ENCODE peak calls at places on chromosomes 4 and X, in ten cellular contexts. One of them, this sample, is unnamed.

GRCh38 chrX:134625315-134625718 is 33.0 kb downstream of the PLAC1 start:
- DNase-seq in thoracic aorta: no peak
- DNase-seq in neural progenitor cell: no peak
- DNase-seq in head of caudate nucleus: no peak
- DNase-seq in osteocyte: no peak
- DNase-seq in NCI-H1417: no peak
- DNase-seq in GM13976: no peak
- DNase-seq in aorta: no peak
- DNase-seq in activated CD4-positive, CD25-positive, alpha-beta regulatory T cell treated with anti-CD3 and anti-CD28 coated beads, Interleukin-2, amount 50 U/mL, for 16 hours: no peak
- DNase-seq in activated CD4-positive, alpha-beta memory T cell treated with anti-CD3 and anti-CD28 coated beads, Interleukin-2, amount 10 ng/mL, durations not matched to agents 7 days and 5 days: no peak
- DNase-seq in this sample: no peak

GRCh38 chr4:52982246-52982950 is 120.3 kb downstream of the RASL11B start:
- DNase-seq in thoracic aorta: no peak
- DNase-seq in neural progenitor cell: peak; percentile 47
- DNase-seq in head of caudate nucleus: no peak
- DNase-seq in osteocyte: no peak
- DNase-seq in NCI-H1417: peak; percentile 32
- DNase-seq in GM13976: no peak
- DNase-seq in aorta: no peak
- DNase-seq in activated CD4-positive, CD25-positive, alpha-beta regulatory T cell treated with anti-CD3 and anti-CD28 coated beads, Interleukin-2, amount 50 U/mL, for 16 hours: no peak
- DNase-seq in activated CD4-positive, alpha-beta memory T cell treated with anti-CD3 and anti-CD28 coated beads, Interleukin-2, amount 10 ng/mL, durations not matched to agents 7 days and 5 days: no peak
- DNase-seq in this sample: no peak

GRCh38 chr4:41024556-41025491 is 189.5 kb downstream of the APBB2 start:
- DNase-seq in thoracic aorta: no peak
- DNase-seq in neural progenitor cell: peak; percentile 4
- DNase-seq in head of caudate nucleus: no peak
- DNase-seq in osteocyte: no peak
- DNase-seq in NCI-H1417: no peak
- DNase-seq in GM13976: no peak
- DNase-seq in aorta: no peak
- DNase-seq in activated CD4-positive, CD25-positive, alpha-beta regulatory T cell treated with anti-CD3 and anti-CD28 coated beads, Interleukin-2, amount 50 U/mL, for 16 hours: no peak
- DNase-seq in activated CD4-positive, alpha-beta memory T cell treated with anti-CD3 and anti-CD28 coated beads, Interleukin-2, amount 10 ng/mL, durations not matched to agents 7 days and 5 days: no peak
- DNase-seq in this sample: no peak

GRCh38 chr4:83112239-83112638 is 2.3 kb downstream of the PLAC8 start:
- DNase-seq in thoracic aorta: no peak
- DNase-seq in neural progenitor cell: no peak
- DNase-seq in head of caudate nucleus: no peak
- DNase-seq in osteocyte: no peak
- DNase-seq in NCI-H1417: no peak
- DNase-seq in GM13976: peak; percentile 36
- DNase-seq in aorta: no peak
- DNase-seq in activated CD4-positive, CD25-positive, alpha-beta regulatory T cell treated with anti-CD3 and anti-CD28 coated beads, Interleukin-2, amount 50 U/mL, for 16 hours: no peak
- DNase-seq in activated CD4-positive, alpha-beta memory T cell treated with anti-CD3 and anti-CD28 coated beads, Interleukin-2, amount 10 ng/mL, durations not matched to agents 7 days and 5 days: no peak
- DNase-seq in this sample: no peak

GRCh38 chrX:53287493-53288138 is 6.2 kb upstream of the IQSEC2 start:
- DNase-seq in thoracic aorta: peak; percentile 7
- DNase-seq in neural progenitor cell: no peak
- DNase-seq in head of caudate nucleus: peak; percentile 61
- DNase-seq in osteocyte: no peak
- DNase-seq in NCI-H1417: peak; percentile 60
- DNase-seq in GM13976: no peak
- DNase-seq in aorta: peak; percentile 85
- DNase-seq in activated CD4-positive, CD25-positive, alpha-beta regulatory T cell treated with anti-CD3 and anti-CD28 coated beads, Interleukin-2, amount 50 U/mL, for 16 hours: no peak
- DNase-seq in activated CD4-positive, alpha-beta memory T cell treated with anti-CD3 and anti-CD28 coated beads, Interleukin-2, amount 10 ng/mL, durations not matched to agents 7 days and 5 days: peak; percentile 40
- DNase-seq in this sample: peak; percentile 51

GRCh38 chr4:100041646-100042045 is 91.6 kb upstream of the H2AZ1 start:
- DNase-seq in thoracic aorta: no peak
- DNase-seq in neural progenitor cell: no peak
- DNase-seq in head of caudate nucleus: no peak
- DNase-seq in osteocyte: no peak
- DNase-seq in NCI-H1417: no peak
- DNase-seq in GM13976: no peak
- DNase-seq in aorta: no peak
- DNase-seq in activated CD4-positive, CD25-positive, alpha-beta regulatory T cell treated with anti-CD3 and anti-CD28 coated beads, Interleukin-2, amount 50 U/mL, for 16 hours: no peak
- DNase-seq in activated CD4-positive, alpha-beta memory T cell treated with anti-CD3 and anti-CD28 coated beads, Interleukin-2, amount 10 ng/mL, durations not matched to agents 7 days and 5 days: no peak
- DNase-seq in this sample: no peak

GRCh38 chr4:95510145-95510544 is 38.6 kb downstream of the UNC5C start:
- DNase-seq in thoracic aorta: no peak
- DNase-seq in neural progenitor cell: peak; percentile 21
- DNase-seq in head of caudate nucleus: no peak
- DNase-seq in osteocyte: no peak
- DNase-seq in NCI-H1417: no peak
- DNase-seq in GM13976: no peak
- DNase-seq in aorta: no peak
- DNase-seq in activated CD4-positive, CD25-positive, alpha-beta regulatory T cell treated with anti-CD3 and anti-CD28 coated beads, Interleukin-2, amount 50 U/mL, for 16 hours: no peak
- DNase-seq in activated CD4-positive, alpha-beta memory T cell treated with anti-CD3 and anti-CD28 coated beads, Interleukin-2, amount 10 ng/mL, durations not matched to agents 7 days and 5 days: no peak
- DNase-seq in this sample: no peak

GRCh38 chrX:123331859-123332258 is 147.8 kb downstream of the GRIA3 start:
- DNase-seq in thoracic aorta: no peak
- DNase-seq in neural progenitor cell: no peak
- DNase-seq in head of caudate nucleus: no peak
- DNase-seq in osteocyte: no peak
- DNase-seq in NCI-H1417: no peak
- DNase-seq in GM13976: no peak
- DNase-seq in aorta: no peak
- DNase-seq in activated CD4-positive, CD25-positive, alpha-beta regulatory T cell treated with anti-CD3 and anti-CD28 coated beads, Interleukin-2, amount 50 U/mL, for 16 hours: no peak
- DNase-seq in activated CD4-positive, alpha-beta memory T cell treated with anti-CD3 and anti-CD28 coated beads, Interleukin-2, amount 10 ng/mL, durations not matched to agents 7 days and 5 days: no peak
- DNase-seq in this sample: no peak

GRCh38 chr4:36024901-36025610 is 219.3 kb downstream of the ARAP2 start:
- DNase-seq in thoracic aorta: no peak
- DNase-seq in neural progenitor cell: no peak
- DNase-seq in head of caudate nucleus: no peak
- DNase-seq in osteocyte: no peak
- DNase-seq in NCI-H1417: peak; percentile 39
- DNase-seq in GM13976: no peak
- DNase-seq in aorta: no peak
- DNase-seq in activated CD4-positive, CD25-positive, alpha-beta regulatory T cell treated with anti-CD3 and anti-CD28 coated beads, Interleukin-2, amount 50 U/mL, for 16 hours: no peak
- DNase-seq in activated CD4-positive, alpha-beta memory T cell treated with anti-CD3 and anti-CD28 coated beads, Interleukin-2, amount 10 ng/mL, durations not matched to agents 7 days and 5 days: no peak
- DNase-seq in this sample: no peak

GRCh38 chr4:143335979-143336827 is 473 bp upstream of the GAB1 start:
- DNase-seq in thoracic aorta: peak; percentile 77
- DNase-seq in neural progenitor cell: peak; percentile 95
- DNase-seq in head of caudate nucleus: peak; percentile 82
- DNase-seq in osteocyte: peak; percentile 95
- DNase-seq in NCI-H1417: peak; percentile 90
- DNase-seq in GM13976: peak; percentile 78
- DNase-seq in aorta: peak; percentile 96
- DNase-seq in activated CD4-positive, CD25-positive, alpha-beta regulatory T cell treated with anti-CD3 and anti-CD28 coated beads, Interleukin-2, amount 50 U/mL, for 16 hours: no peak
- DNase-seq in activated CD4-positive, alpha-beta memory T cell treated with anti-CD3 and anti-CD28 coated beads, Interleukin-2, amount 10 ng/mL, durations not matched to agents 7 days and 5 days: peak; percentile 24
- DNase-seq in this sample: peak; percentile 65

GRCh38 chr4:1367230-1367935 is 20.4 kb downstream of the UVSSA start:
- DNase-seq in thoracic aorta: no peak
- DNase-seq in neural progenitor cell: no peak
- DNase-seq in head of caudate nucleus: no peak
- DNase-seq in osteocyte: no peak
- DNase-seq in NCI-H1417: no peak
- DNase-seq in GM13976: no peak
- DNase-seq in aorta: peak; percentile 61
- DNase-seq in activated CD4-positive, CD25-positive, alpha-beta regulatory T cell treated with anti-CD3 and anti-CD28 coated beads, Interleukin-2, amount 50 U/mL, for 16 hours: no peak
- DNase-seq in activated CD4-positive, alpha-beta memory T cell treated with anti-CD3 and anti-CD28 coated beads, Interleukin-2, amount 10 ng/mL, durations not matched to agents 7 days and 5 days: no peak
- DNase-seq in this sample: no peak

GRCh38 chr4:119040261-119040660 is 95.4 kb upstream of the MYOZ2 start:
- DNase-seq in thoracic aorta: no peak
- DNase-seq in neural progenitor cell: no peak
- DNase-seq in head of caudate nucleus: no peak
- DNase-seq in osteocyte: no peak
- DNase-seq in NCI-H1417: no peak
- DNase-seq in GM13976: no peak
- DNase-seq in aorta: no peak
- DNase-seq in activated CD4-positive, CD25-positive, alpha-beta regulatory T cell treated with anti-CD3 and anti-CD28 coated beads, Interleukin-2, amount 50 U/mL, for 16 hours: no peak
- DNase-seq in activated CD4-positive, alpha-beta memory T cell treated with anti-CD3 and anti-CD28 coated beads, Interleukin-2, amount 10 ng/mL, durations not matched to agents 7 days and 5 days: no peak
- DNase-seq in this sample: no peak

GRCh38 chr4:184322328-184323025 is 104.8 kb upstream of the ENPP6 start:
- DNase-seq in thoracic aorta: no peak
- DNase-seq in neural progenitor cell: no peak
- DNase-seq in head of caudate nucleus: no peak
- DNase-seq in osteocyte: no peak
- DNase-seq in NCI-H1417: no peak
- DNase-seq in GM13976: no peak
- DNase-seq in aorta: no peak
- DNase-seq in activated CD4-positive, CD25-positive, alpha-beta regulatory T cell treated with anti-CD3 and anti-CD28 coated beads, Interleukin-2, amount 50 U/mL, for 16 hours: no peak
- DNase-seq in activated CD4-positive, alpha-beta memory T cell treated with anti-CD3 and anti-CD28 coated beads, Interleukin-2, amount 10 ng/mL, durations not matched to agents 7 days and 5 days: no peak
- DNase-seq in this sample: no peak

GRCh38 chr4:89868999-89869589 is 25.6 kb upstream of the MMRN1 start:
- DNase-seq in thoracic aorta: no peak
- DNase-seq in neural progenitor cell: no peak
- DNase-seq in head of caudate nucleus: no peak
- DNase-seq in osteocyte: no peak
- DNase-seq in NCI-H1417: no peak
- DNase-seq in GM13976: no peak
- DNase-seq in aorta: no peak
- DNase-seq in activated CD4-positive, CD25-positive, alpha-beta regulatory T cell treated with anti-CD3 and anti-CD28 coated beads, Interleukin-2, amount 50 U/mL, for 16 hours: no peak
- DNase-seq in activated CD4-positive, alpha-beta memory T cell treated with anti-CD3 and anti-CD28 coated beads, Interleukin-2, amount 10 ng/mL, durations not matched to agents 7 days and 5 days: no peak
- DNase-seq in this sample: no peak

GRCh38 chrX:107450823-107451509 is 1.5 kb downstream of the FRMPD3 start:
- DNase-seq in thoracic aorta: no peak
- DNase-seq in neural progenitor cell: peak; percentile 82
- DNase-seq in head of caudate nucleus: no peak
- DNase-seq in osteocyte: no peak
- DNase-seq in NCI-H1417: peak; percentile 51
- DNase-seq in GM13976: peak; percentile 22
- DNase-seq in aorta: no peak
- DNase-seq in activated CD4-positive, CD25-positive, alpha-beta regulatory T cell treated with anti-CD3 and anti-CD28 coated beads, Interleukin-2, amount 50 U/mL, for 16 hours: no peak
- DNase-seq in activated CD4-positive, alpha-beta memory T cell treated with anti-CD3 and anti-CD28 coated beads, Interleukin-2, amount 10 ng/mL, durations not matched to agents 7 days and 5 days: no peak
- DNase-seq in this sample: no peak

GRCh38 chrX:151174581-151175282 is 1.7 kb upstream of the GPR50 start:
- DNase-seq in thoracic aorta: no peak
- DNase-seq in neural progenitor cell: peak; percentile 68
- DNase-seq in head of caudate nucleus: no peak
- DNase-seq in osteocyte: no peak
- DNase-seq in NCI-H1417: no peak
- DNase-seq in GM13976: no peak
- DNase-seq in aorta: peak; percentile 67
- DNase-seq in activated CD4-positive, CD25-positive, alpha-beta regulatory T cell treated with anti-CD3 and anti-CD28 coated beads, Interleukin-2, amount 50 U/mL, for 16 hours: no peak
- DNase-seq in activated CD4-positive, alpha-beta memory T cell treated with anti-CD3 and anti-CD28 coated beads, Interleukin-2, amount 10 ng/mL, durations not matched to agents 7 days and 5 days: no peak
- DNase-seq in this sample: no peak

GRCh38 chr4:88623097-88623496 is 30.8 kb downstream of the HERC3 start:
- DNase-seq in thoracic aorta: no peak
- DNase-seq in neural progenitor cell: no peak
- DNase-seq in head of caudate nucleus: no peak
- DNase-seq in osteocyte: no peak
- DNase-seq in NCI-H1417: no peak
- DNase-seq in GM13976: no peak
- DNase-seq in aorta: no peak
- DNase-seq in activated CD4-positive, CD25-positive, alpha-beta regulatory T cell treated with anti-CD3 and anti-CD28 coated beads, Interleukin-2, amount 50 U/mL, for 16 hours: no peak
- DNase-seq in activated CD4-positive, alpha-beta memory T cell treated with anti-CD3 and anti-CD28 coated beads, Interleukin-2, amount 10 ng/mL, durations not matched to agents 7 days and 5 days: no peak
- DNase-seq in this sample: peak; percentile 95

GRCh38 chr4:2962099-2962455 is 1.1 kb downstream of the NOP14 start:
- DNase-seq in thoracic aorta: no peak
- DNase-seq in neural progenitor cell: peak; percentile 36
- DNase-seq in head of caudate nucleus: no peak
- DNase-seq in osteocyte: no peak
- DNase-seq in NCI-H1417: no peak
- DNase-seq in GM13976: no peak
- DNase-seq in aorta: no peak
- DNase-seq in activated CD4-positive, CD25-positive, alpha-beta regulatory T cell treated with anti-CD3 and anti-CD28 coated beads, Interleukin-2, amount 50 U/mL, for 16 hours: peak; percentile 40
- DNase-seq in activated CD4-positive, alpha-beta memory T cell treated with anti-CD3 and anti-CD28 coated beads, Interleukin-2, amount 10 ng/mL, durations not matched to agents 7 days and 5 days: peak; percentile 60
- DNase-seq in this sample: no peak

GRCh38 chrX:72128183-72128834 is 3.4 kb downstream of the RTL5 start:
- DNase-seq in thoracic aorta: no peak
- DNase-seq in neural progenitor cell: no peak
- DNase-seq in head of caudate nucleus: no peak
- DNase-seq in osteocyte: no peak
- DNase-seq in NCI-H1417: no peak
- DNase-seq in GM13976: no peak
- DNase-seq in aorta: no peak
- DNase-seq in activated CD4-positive, CD25-positive, alpha-beta regulatory T cell treated with anti-CD3 and anti-CD28 coated beads, Interleukin-2, amount 50 U/mL, for 16 hours: no peak
- DNase-seq in activated CD4-positive, alpha-beta memory T cell treated with anti-CD3 and anti-CD28 coated beads, Interleukin-2, amount 10 ng/mL, durations not matched to agents 7 days and 5 days: no peak
- DNase-seq in this sample: no peak

GRCh38 chr4:98745372-98745771 is 87.0 kb upstream of the TSPAN5 start:
- DNase-seq in thoracic aorta: no peak
- DNase-seq in neural progenitor cell: no peak
- DNase-seq in head of caudate nucleus: no peak
- DNase-seq in osteocyte: no peak
- DNase-seq in NCI-H1417: no peak
- DNase-seq in GM13976: no peak
- DNase-seq in aorta: no peak
- DNase-seq in activated CD4-positive, CD25-positive, alpha-beta regulatory T cell treated with anti-CD3 and anti-CD28 coated beads, Interleukin-2, amount 50 U/mL, for 16 hours: no peak
- DNase-seq in activated CD4-positive, alpha-beta memory T cell treated with anti-CD3 and anti-CD28 coated beads, Interleukin-2, amount 10 ng/mL, durations not matched to agents 7 days and 5 days: no peak
- DNase-seq in this sample: no peak

GRCh38 chrX:140524556-140524955 is 19.7 kb upstream of the SOX3 start:
- DNase-seq in thoracic aorta: no peak
- DNase-seq in neural progenitor cell: no peak
- DNase-seq in head of caudate nucleus: no peak
- DNase-seq in osteocyte: no peak
- DNase-seq in NCI-H1417: no peak
- DNase-seq in GM13976: no peak
- DNase-seq in aorta: no peak
- DNase-seq in activated CD4-positive, CD25-positive, alpha-beta regulatory T cell treated with anti-CD3 and anti-CD28 coated beads, Interleukin-2, amount 50 U/mL, for 16 hours: no peak
- DNase-seq in activated CD4-positive, alpha-beta memory T cell treated with anti-CD3 and anti-CD28 coated beads, Interleukin-2, amount 10 ng/mL, durations not matched to agents 7 days and 5 days: no peak
- DNase-seq in this sample: no peak

GRCh38 chr4:175412744-175413143 is 399.3 kb downstream of the GPM6A start:
- DNase-seq in thoracic aorta: no peak
- DNase-seq in neural progenitor cell: no peak
- DNase-seq in head of caudate nucleus: no peak
- DNase-seq in osteocyte: no peak
- DNase-seq in NCI-H1417: no peak
- DNase-seq in GM13976: no peak
- DNase-seq in aorta: no peak
- DNase-seq in activated CD4-positive, CD25-positive, alpha-beta regulatory T cell treated with anti-CD3 and anti-CD28 coated beads, Interleukin-2, amount 50 U/mL, for 16 hours: no peak
- DNase-seq in activated CD4-positive, alpha-beta memory T cell treated with anti-CD3 and anti-CD28 coated beads, Interleukin-2, amount 10 ng/mL, durations not matched to agents 7 days and 5 days: no peak
- DNase-seq in this sample: peak; percentile 81

GRCh38 chrX:1883772-1884171 is 268.9 kb downstream of the ASMT start:
- DNase-seq in thoracic aorta: no peak
- DNase-seq in neural progenitor cell: no peak
- DNase-seq in head of caudate nucleus: no peak
- DNase-seq in osteocyte: no peak
- DNase-seq in NCI-H1417: no peak
- DNase-seq in GM13976: no peak
- DNase-seq in aorta: no peak
- DNase-seq in activated CD4-positive, CD25-positive, alpha-beta regulatory T cell treated with anti-CD3 and anti-CD28 coated beads, Interleukin-2, amount 50 U/mL, for 16 hours: no peak
- DNase-seq in activated CD4-positive, alpha-beta memory T cell treated with anti-CD3 and anti-CD28 coated beads, Interleukin-2, amount 10 ng/mL, durations not matched to agents 7 days and 5 days: no peak
- DNase-seq in this sample: no peak

GRCh38 chr4:86421461-86421860 is 61.6 kb upstream of the MAPK10 start:
- DNase-seq in thoracic aorta: no peak
- DNase-seq in neural progenitor cell: no peak
- DNase-seq in head of caudate nucleus: no peak
- DNase-seq in osteocyte: no peak
- DNase-seq in NCI-H1417: no peak
- DNase-seq in GM13976: no peak
- DNase-seq in aorta: no peak
- DNase-seq in activated CD4-positive, CD25-positive, alpha-beta regulatory T cell treated with anti-CD3 and anti-CD28 coated beads, Interleukin-2, amount 50 U/mL, for 16 hours: no peak
- DNase-seq in activated CD4-positive, alpha-beta memory T cell treated with anti-CD3 and anti-CD28 coated beads, Interleukin-2, amount 10 ng/mL, durations not matched to agents 7 days and 5 days: no peak
- DNase-seq in this sample: no peak

GRCh38 chr4:86493460-86493859 is 100.7 kb upstream of the PTPN13 start:
- DNase-seq in thoracic aorta: no peak
- DNase-seq in neural progenitor cell: no peak
- DNase-seq in head of caudate nucleus: no peak
- DNase-seq in osteocyte: no peak
- DNase-seq in NCI-H1417: no peak
- DNase-seq in GM13976: no peak
- DNase-seq in aorta: no peak
- DNase-seq in activated CD4-positive, CD25-positive, alpha-beta regulatory T cell treated with anti-CD3 and anti-CD28 coated beads, Interleukin-2, amount 50 U/mL, for 16 hours: no peak
- DNase-seq in activated CD4-positive, alpha-beta memory T cell treated with anti-CD3 and anti-CD28 coated beads, Interleukin-2, amount 10 ng/mL, durations not matched to agents 7 days and 5 days: no peak
- DNase-seq in this sample: no peak

GRCh38 chr4:634599-634985 is 9.2 kb downstream of the PDE6B start:
- DNase-seq in thoracic aorta: no peak
- DNase-seq in neural progenitor cell: no peak
- DNase-seq in head of caudate nucleus: no peak
- DNase-seq in osteocyte: no peak
- DNase-seq in NCI-H1417: peak; percentile 51
- DNase-seq in GM13976: no peak
- DNase-seq in aorta: peak; percentile 50
- DNase-seq in activated CD4-positive, CD25-positive, alpha-beta regulatory T cell treated with anti-CD3 and anti-CD28 coated beads, Interleukin-2, amount 50 U/mL, for 16 hours: no peak
- DNase-seq in activated CD4-positive, alpha-beta memory T cell treated with anti-CD3 and anti-CD28 coated beads, Interleukin-2, amount 10 ng/mL, durations not matched to agents 7 days and 5 days: no peak
- DNase-seq in this sample: no peak

GRCh38 chr4:184795214-184795844 is 30.4 kb downstream of the ACSL1 start:
- DNase-seq in thoracic aorta: no peak
- DNase-seq in neural progenitor cell: no peak
- DNase-seq in head of caudate nucleus: no peak
- DNase-seq in osteocyte: no peak
- DNase-seq in NCI-H1417: no peak
- DNase-seq in GM13976: no peak
- DNase-seq in aorta: no peak
- DNase-seq in activated CD4-positive, CD25-positive, alpha-beta regulatory T cell treated with anti-CD3 and anti-CD28 coated beads, Interleukin-2, amount 50 U/mL, for 16 hours: no peak
- DNase-seq in activated CD4-positive, alpha-beta memory T cell treated with anti-CD3 and anti-CD28 coated beads, Interleukin-2, amount 10 ng/mL, durations not matched to agents 7 days and 5 days: no peak
- DNase-seq in this sample: no peak

GRCh38 chr4:8182858-8183725 is 16.0 kb upstream of the SH3TC1 start:
- DNase-seq in thoracic aorta: no peak
- DNase-seq in neural progenitor cell: no peak
- DNase-seq in head of caudate nucleus: no peak
- DNase-seq in osteocyte: no peak
- DNase-seq in NCI-H1417: no peak
- DNase-seq in GM13976: no peak
- DNase-seq in aorta: peak; percentile 92
- DNase-seq in activated CD4-positive, CD25-positive, alpha-beta regulatory T cell treated with anti-CD3 and anti-CD28 coated beads, Interleukin-2, amount 50 U/mL, for 16 hours: no peak
- DNase-seq in activated CD4-positive, alpha-beta memory T cell treated with anti-CD3 and anti-CD28 coated beads, Interleukin-2, amount 10 ng/mL, durations not matched to agents 7 days and 5 days: no peak
- DNase-seq in this sample: peak; percentile 74